ENCODE peak calls at places on chromosomes 16 and 17, in ten cellular contexts. Z is RPMI7951; M is WTC11; I is left colon; E is HCT116; W is D341Med; F is memory B cell; P is hippocampal formation; A is stimulated activated CD8-positive, alpha-beta memory T cell treated with anti-CD3 and anti-CD28 coated beads, Interleukin-7, amount 100 ng/mL, for 1 hour; S is naive thymus-derived CD4-positive, alpha-beta T cell. H is an unnamed sample.

GRCh38 chr16:83473109-83473508 is 334.7 kb upstream of the HSBP1 start:
- DNase-seq in W (no peak), M (no peak), F (no peak), A (no peak), P (no peak), S (no peak), I (no peak), Z (no peak), E (no peak), H (no peak)

GRCh38 chr16:27408602-27409031 is 6.6 kb downstream of the IL21R start:
- DNase-seq in I (no peak), E (no peak), A (no peak), Z (no peak), S (no peak), M (no peak), W (no peak), F (no peak), P (no peak), H (no peak)

GRCh38 chr16:17451835-17452234 is 18.9 kb downstream of the XYLT1 start:
- DNase-seq in E (no peak), W (no peak), S (no peak), F (no peak), I (no peak), Z (no peak), A (no peak), P (no peak), M (no peak), H (no peak)

GRCh38 chr17:50890675-50891516 is 24.7 kb upstream of the TOB1 start:
- DNase-seq in P (no peak), S (no peak), M (no peak), E (peak; percentile 47), A (no peak), F (no peak), W (no peak), Z (no peak), I (no peak), H (no peak)

GRCh38 chr17:83173997-83174858 is 94.8 kb downstream of the METRNL start:
- DNase-seq in S (no peak), M (peak; percentile 6), F (no peak), Z (no peak), P (no peak), W (peak; percentile 52), E (no peak), I (peak; percentile 5), A (no peak), H (peak; percentile 63)

GRCh38 chr17:73203788-73204479 is 11.1 kb downstream of the COG1 start:
- DNase-seq in M (no peak), I (no peak), S (peak; percentile 14), W (no peak), Z (no peak), E (no peak), P (no peak), F (no peak), A (no peak), H (no peak)

GRCh38 chr16:9107025-9107970 is 15.9 kb downstream of the HAPSTR1 start:
- DNase-seq in E (no peak), S (no peak), F (no peak), A (no peak), I (no peak), Z (peak; percentile 44), M (no peak), P (no peak), W (no peak), H (no peak)

GRCh38 chr16:14483819-14484385 is 146.2 kb downstream of the PARN start:
- DNase-seq in Z (no peak), E (no peak), P (no peak), A (no peak), M (no peak), I (no peak), F (no peak), W (peak; percentile 65), S (no peak), H (peak; percentile 62)

H was measured in WERI-Rb-1.